ENCODE peak calls at places on chromosomes 7 and 10, in seven cellular contexts. M, T, L, G, B, D and C are unnamed samples.

GRCh38 chr10:59872892-59873463 is 33.4 kb downstream of the CCDC6 start:
- DNase-seq in M (no peak), T (no peak), L (no peak), G (no peak), B (no peak), D (no peak), C (no peak)

GRCh38 chr10:27360581-27361172 is 120.1 kb upstream of the ACBD5 start:
- DNase-seq in M (peak), T (peak), L (peak), G (peak), B (peak), D (peak), C (peak)

GRCh38 chr10:125028291-125028867 is 86.5 kb downstream of the ZRANB1 start:
- DNase-seq in M (no peak), T (no peak), L (no peak), G (no peak), B (no peak), D (no peak), C (no peak)

GRCh38 chr10:44316187-44316921 is 68.5 kb downstream of the CXCL12 start:
- DNase-seq in M (no peak), T (no peak), L (peak), G (no peak), B (peak), D (no peak), C (peak)

GRCh38 chr7:154423219-154423618 is 371.0 kb downstream of the DPP6 start:
- DNase-seq in M (no peak), T (no peak), L (no peak), G (peak), B (no peak), D (no peak), C (no peak)

GRCh38 chr10:86661161-86662025 is 6.9 kb upstream of the LDB3 start:
- DNase-seq in M (no peak), T (no peak), L (no peak), G (no peak), B (no peak), D (no peak), C (no peak)

GRCh38 chr10:1643161-1643910 is 94.0 kb downstream of the ADARB2 start:
- DNase-seq in M (no peak), T (no peak), L (peak), G (no peak), B (peak), D (no peak), C (no peak)

GRCh38 chr10:63769367-63769766 is 248.2 kb downstream of the REEP3 start:
- DNase-seq in M (no peak), T (no peak), L (no peak), G (no peak), B (no peak), D (no peak), C (no peak)

GRCh38 chr7:106116162-106116704 is 4.1 kb upstream of the SYPL1 start:
- DNase-seq in M (no peak), T (no peak), L (no peak), G (no peak), B (no peak), D (no peak), C (no peak)

GRCh38 chr7:24334012-24334411 is 50.0 kb downstream of the NPY start:
- DNase-seq in M (no peak), T (no peak), L (no peak), G (no peak), B (no peak), D (no peak), C (no peak)

GRCh38 chr7:4613855-4614548 is 68.1 kb upstream of the FOXK1 start:
- DNase-seq in M (no peak), T (no peak), L (no peak), G (no peak), B (no peak), D (no peak), C (no peak)

GRCh38 chr10:14659626-14660196 is 115.0 kb downstream of the FAM107B start:
- DNase-seq in M (no peak), T (no peak), L (peak), G (no peak), B (peak), D (no peak), C (no peak)

GRCh38 chr7:143505845-143506244 is 28.2 kb downstream of the TAS2R41 start:
- DNase-seq in M (no peak), T (no peak), L (no peak), G (no peak), B (peak), D (no peak), C (no peak)

GRCh38 chr10:23157691-23158369 is 34.3 kb upstream of the PTF1A start:
- DNase-seq in M (peak), T (peak), L (no peak), G (no peak), B (peak), D (no peak), C (peak)

GRCh38 chr10:119135517-119135890 is 30.0 kb downstream of the SFXN4 start:
- DNase-seq in M (no peak), T (no peak), L (no peak), G (no peak), B (no peak), D (no peak), C (no peak)

GRCh38 chr10:103451091-103451801 is 924 bp downstream of the CALHM2 start:
- DNase-seq in M (peak), T (peak), L (peak), G (peak), B (peak), D (no peak), C (no peak)

GRCh38 chr7:138459300-138460175 is 521 bp upstream of the TRIM24 start:
- DNase-seq in M (peak), T (peak), L (no peak), G (peak), B (peak), D (peak), C (peak)

GRCh38 chr7:124751017-124751416 is 14.6 kb downstream of the GPR37 start:
- DNase-seq in M (no peak), T (no peak), L (no peak), G (no peak), B (no peak), D (no peak), C (no peak)

GRCh38 chr10:21417172-21417712 is 108.2 kb downstream of the SKIDA1 start:
- DNase-seq in M (no peak), T (no peak), L (no peak), G (no peak), B (no peak), D (no peak), C (no peak)

GRCh38 chr7:144720139-144720538 is 115.7 kb downstream of the TPK1 start:
- DNase-seq in M (no peak), T (no peak), L (no peak), G (no peak), B (no peak), D (no peak), C (peak)

GRCh38 chr7:34389332-34390078 is 268.5 kb upstream of the NPSR1 start:
- DNase-seq in M (no peak), T (no peak), L (no peak), G (no peak), B (no peak), D (no peak), C (peak)

GRCh38 chr7:70498232-70498631 is 633.7 kb upstream of the GALNT17 start:
- DNase-seq in M (no peak), T (no peak), L (no peak), G (no peak), B (no peak), D (no peak), C (no peak)

GRCh38 chr7:70132802-70133201 is 534.5 kb downstream of the AUTS2 start:
- DNase-seq in M (peak), T (no peak), L (no peak), G (no peak), B (no peak), D (no peak), C (no peak)

GRCh38 chr7:113483657-113484056 is 365.3 kb upstream of the SMIM30 start:
- DNase-seq in M (no peak), T (no peak), L (no peak), G (no peak), B (no peak), D (no peak), C (no peak)

GRCh38 chr10:6401562-6402348 is 178.3 kb downstream of the PRKCQ start:
- DNase-seq in M (peak), T (peak), L (peak), G (peak), B (peak), D (no peak), C (peak)

GRCh38 chr7:18177815-18178660 is 150.4 kb upstream of the PRPS1L1 start:
- DNase-seq in M (no peak), T (peak), L (no peak), G (no peak), B (peak), D (no peak), C (peak)

GRCh38 chr10:68471063-68471585 is 649 bp downstream of the DNA2 start:
- DNase-seq in M (no peak), T (no peak), L (no peak), G (no peak), B (no peak), D (no peak), C (no peak)

GRCh38 chr7:117669818-117670217 is 190.0 kb downstream of the CFTR start:
- DNase-seq in M (no peak), T (no peak), L (no peak), G (no peak), B (no peak), D (no peak), C (peak)

GRCh38 chr7:31036941-31037340 is 15.2 kb upstream of the ADCYAP1R1 start:
- DNase-seq in M (no peak), T (no peak), L (no peak), G (no peak), B (no peak), D (no peak), C (no peak)

GRCh38 chr10:87771871-87772500 is 46.0 kb downstream of the ATAD1 start:
- DNase-seq in M (peak), T (peak), L (no peak), G (no peak), B (no peak), D (no peak), C (peak)

GRCh38 chr10:6416892-6417512 is 163.1 kb downstream of the PRKCQ start:
- DNase-seq in M (peak), T (peak), L (no peak), G (no peak), B (no peak), D (no peak), C (peak)

GRCh38 chr10:86366902-86367338 is 325 bp upstream of the GRID1 start:
- DNase-seq in M (no peak), T (no peak), L (no peak), G (no peak), B (no peak), D (no peak), C (no peak)

GRCh38 chr10:22321831-22322662 is 1.1 kb downstream of the BMI1 start:
- DNase-seq in M (no peak), T (no peak), L (peak), G (peak), B (no peak), D (no peak), C (no peak)

GRCh38 chr7:50632561-50633413 is 67.6 kb upstream of the DDC start:
- DNase-seq in M (peak), T (peak), L (peak), G (no peak), B (peak), D (peak), C (peak)

GRCh38 chr7:41695661-41696322 is 7.1 kb downstream of the INHBA start:
- DNase-seq in M (no peak), T (no peak), L (no peak), G (no peak), B (no peak), D (no peak), C (no peak)

GRCh38 chr7:98372993-98373392 is 27.9 kb downstream of the BAIAP2L1 start:
- DNase-seq in M (peak), T (no peak), L (no peak), G (no peak), B (no peak), D (no peak), C (no peak)